ENCODE peak calls at places on chromosome 12, in four cellular contexts. O is astrocyte of the cerebellum, D is astrocyte of the spinal cord, A is osteoblast. E is an unnamed sample.

GRCh38 chr12:124994435-124994975 is 1.1 kb downstream of the BRI3BP start:
- DNase-seq in O (no peak), D (peak; percentile 37), A (no peak), E (no peak)

GRCh38 chr12:116320839-116321238 is 43.3 kb upstream of the MED13L start:
- DNase-seq in O (no peak), D (peak; percentile 15), A (peak; percentile 80), E (peak; percentile 21)

GRCh38 chr12:95396849-95397498 is 77.0 kb upstream of the METAP2 start:
- DNase-seq in O (no peak), D (peak; percentile 19), A (no peak), E (peak; percentile 85)

GRCh38 chr12:89351489-89352241 is 636 bp downstream of the DUSP6 start:
- DNase-seq in O (no peak), D (no peak), A (no peak), E (no peak)

GRCh38 chr12:50971946-50972345 is 19.6 kb downstream of the HIGD1C start:
- DNase-seq in O (no peak), D (no peak), A (no peak), E (peak; percentile 86)

GRCh38 chr12:89368386-89368785 is 16.1 kb upstream of the DUSP6 start:
- DNase-seq in O (no peak), D (no peak), A (no peak), E (no peak)

GRCh38 chr12:7832059-7832696 is 40.5 kb downstream of the SLC2A14 start:
- DNase-seq in O (peak; percentile 15), D (peak; percentile 50), A (peak; percentile 85), E (peak; percentile 41)

GRCh38 chr12:14691560-14691959 is 4.8 kb downstream of the GUCY2C start:
- DNase-seq in O (no peak), D (no peak), A (no peak), E (no peak)

GRCh38 chr12:113049976-113050742 is 6.4 kb upstream of the DTX1 start:
- DNase-seq in O (no peak), D (no peak), A (peak; percentile 84), E (no peak)

DNA sequence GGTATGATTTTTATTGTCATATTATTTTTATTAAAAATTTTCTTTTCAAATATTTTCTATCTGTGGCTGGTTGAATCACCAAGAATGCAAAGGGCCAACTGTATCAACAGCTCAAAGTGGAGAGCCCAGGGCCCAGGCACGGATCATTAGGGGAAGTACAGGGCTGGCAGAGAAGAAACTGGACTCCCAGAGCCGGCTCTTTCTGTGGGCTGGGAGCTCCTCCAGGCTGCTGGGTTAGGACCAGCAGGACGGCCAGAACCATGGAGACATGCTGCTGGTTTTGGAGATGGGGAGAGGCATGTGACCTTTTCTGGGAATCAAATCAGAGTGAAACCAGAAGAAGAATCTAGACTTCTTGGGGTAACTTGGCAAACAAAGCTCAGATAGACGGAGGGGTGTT is 220.5 kb downstream of the CACNA1C start:
- DNase-seq in O (peak; percentile 68), D (peak; percentile 68), A (peak; percentile 94), E (no peak)
- TF ChIP-seq CTCF in O (peak; percentile 60), D (peak; percentile 63), A (peak; percentile 84), E (peak; percentile 31)

DNA sequence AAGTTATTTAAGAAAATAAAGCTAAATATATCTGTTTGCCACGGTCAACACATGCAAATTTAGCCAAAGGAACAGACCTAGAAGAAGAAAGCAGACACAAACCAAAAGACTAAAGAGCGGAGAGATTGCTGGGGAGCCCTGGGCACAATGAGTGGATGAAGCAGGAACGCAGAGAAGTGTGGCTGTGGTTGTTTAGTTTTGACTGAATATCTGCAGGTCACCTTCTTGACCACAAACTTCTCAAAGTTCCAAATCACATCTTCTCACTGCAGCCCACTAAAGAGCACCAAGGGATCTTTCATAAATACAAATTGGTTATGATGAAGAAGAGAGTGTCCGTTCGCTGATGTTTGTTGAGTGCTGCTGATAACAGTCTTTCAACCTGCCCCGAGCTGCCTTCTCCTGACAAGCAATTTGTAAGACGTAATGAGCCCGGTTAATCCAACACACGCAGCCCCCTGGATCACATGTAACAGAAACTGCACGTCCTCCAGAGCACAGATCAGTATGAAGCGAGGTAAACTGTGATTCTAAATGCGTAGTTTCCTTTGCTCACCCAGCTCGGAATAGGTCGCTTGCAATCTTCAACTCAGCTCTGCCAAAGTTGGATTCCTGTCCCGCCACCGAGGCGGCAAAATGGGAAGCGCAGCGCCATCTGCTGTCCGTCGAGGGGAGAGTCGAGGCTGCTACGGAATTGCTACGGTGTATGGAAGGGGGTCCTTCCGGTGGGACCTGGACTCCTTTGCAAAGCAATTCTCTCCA is 120.8 kb downstream of the GXYLT1 start:
- DNase-seq in O (peak; percentile 53), D (peak; percentile 73), A (peak; percentile 86), E (peak; percentile 84)
- H3K4me3 ChIP-seq in O (peak overlapping the region; percentile 33), D (peak overlapping the region; percentile 25), A (peak overlapping the region; percentile 61), E (peak overlapping the region; percentile 36)

DNA sequence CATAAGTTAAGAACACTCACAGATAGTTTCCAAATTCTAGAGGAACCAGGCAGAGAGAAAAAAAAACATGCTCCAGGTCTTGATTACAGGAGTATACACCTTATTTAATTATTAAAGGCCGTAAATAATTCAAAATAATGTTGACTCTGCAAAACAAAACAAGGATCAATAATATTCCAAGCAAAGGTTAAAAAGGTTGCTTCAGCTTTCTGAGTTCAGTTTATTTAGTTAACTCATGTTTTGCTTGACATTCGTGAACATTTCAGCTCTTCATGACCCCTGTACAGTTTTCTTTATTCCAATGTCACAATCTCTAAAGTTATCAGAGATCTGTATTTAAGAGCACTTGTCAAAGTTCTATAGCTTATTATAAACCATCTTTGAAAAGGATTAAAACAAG is 19.6 kb downstream of the KLRF2 start:
- DNase-seq in O (no peak), D (no peak), A (no peak), E (no peak)
- TF ChIP-seq CTCF in O (no peak), D (no peak), A (no peak), E (no peak)

GRCh38 chr12:12265035-12265434 is 1.8 kb downstream of the LRP6 start:
- DNase-seq in O (no peak), D (peak; percentile 6), A (no peak), E (no peak)
- H3K4me3 ChIP-seq in O (peak overlapping the region; percentile 63), D (peak overlapping the region; percentile 88), A (peak overlapping the region; percentile 83), E (peak overlapping the region; percentile 93)

DNA sequence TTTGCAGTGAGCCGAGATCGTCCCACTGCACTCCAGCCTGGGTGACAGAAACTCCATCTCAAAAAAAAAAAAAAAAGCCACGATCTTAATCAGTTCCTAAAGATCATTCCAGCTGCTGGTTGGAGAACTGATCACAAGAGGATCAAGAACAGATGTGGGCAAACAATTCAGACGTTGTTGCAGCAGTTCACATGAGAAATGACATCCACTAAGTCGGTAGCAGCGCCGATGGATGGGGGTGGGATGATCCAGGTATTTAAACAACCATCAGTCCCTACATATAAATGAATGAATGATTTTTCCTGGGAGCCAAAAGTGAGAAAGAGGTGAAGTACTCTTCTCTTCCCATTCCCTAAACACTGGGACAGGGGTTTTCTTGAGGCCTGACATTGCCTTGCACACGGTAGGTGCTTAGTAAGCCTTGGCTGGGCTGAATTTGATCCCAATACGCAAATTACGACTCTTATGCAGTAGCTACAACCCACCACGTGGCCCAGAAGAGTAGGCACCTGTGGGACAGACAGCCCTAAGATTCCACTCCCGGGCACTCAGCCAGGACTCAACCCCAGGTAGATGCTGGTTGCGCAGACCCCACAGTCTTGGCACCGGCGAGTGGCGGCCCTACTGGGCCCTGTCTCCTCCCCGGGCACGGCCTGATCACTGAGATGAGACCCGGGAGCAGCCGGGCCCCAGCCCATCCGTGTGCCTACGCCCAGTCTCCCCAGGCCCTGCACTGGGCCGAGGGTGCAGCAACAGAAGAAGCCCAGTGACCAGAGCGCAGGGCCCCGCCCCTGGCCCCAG is 565 bp downstream of the SPRYD3 start:
- DNase-seq in O (no peak), D (no peak), A (peak; percentile 78), E (peak; percentile 67)
- TF ChIP-seq CTCF in O (no peak), D (no peak), A (no peak), E (no peak)

GRCh38 chr12:6632026-6632978 is 3.5 kb downstream of the LPAR5 start:
- DNase-seq in O (no peak), D (no peak), A (peak; percentile 37), E (peak; percentile 28)

GRCh38 chr12:6635375-6635855 is 344 bp downstream of the LPAR5 start:
- DNase-seq in O (no peak), D (no peak), A (peak; percentile 65), E (no peak)

GRCh38 chr12:6639151-6639773 is 3.5 kb upstream of the LPAR5 start:
- DNase-seq in O (no peak), D (no peak), A (no peak), E (no peak)

GRCh38 chr12:6638305-6638704 is 2.5 kb upstream of the LPAR5 start:
- DNase-seq in O (no peak), D (no peak), A (peak; percentile 62), E (no peak)

GRCh38 chr12:6635856-6636521 is at the start of gene LPAR5:
- DNase-seq in O (no peak), D (peak; percentile 46), A (peak; percentile 85), E (peak; percentile 32)
- H3K4me3 ChIP-seq in O (no peak within 1 kb of the TSS), D (no peak within 1 kb of the TSS), A (no peak within 1 kb of the TSS), E (no peak within 1 kb of the TSS)

GRCh38 chr12:18975933-18976332 is 153.6 kb upstream of the PLEKHA5 start:
- DNase-seq in O (no peak), D (no peak), A (no peak), E (no peak)
- TF ChIP-seq CTCF in O (no peak), D (no peak), A (no peak), E (no peak)